ENCODE peak calls at places on chromosomes 13 and 19, in eight cellular contexts. S, I, J, O, H, P, F and X are unnamed samples.

GRCh38 chr13:42409061-42409460 is 137.1 kb downstream of the AKAP11 start:
- DNase-seq in H (peak; percentile 29), O (no peak), P (no peak), J (no peak), S (no peak), I (no peak), F (no peak), X (no peak)

GRCh38 chr19:10517760-10518443 is 655 bp upstream of the S1PR5 start:
- DNase-seq in J (no peak), S (no peak), I (no peak), O (peak; percentile 45), P (no peak), H (peak; percentile 77), F (peak; percentile 27), X (peak; percentile 19)

GRCh38 chr13:61664821-61665705 is 249.4 kb upstream of the PCDH20 start:
- DNase-seq in F (peak; percentile 0), O (no peak), P (no peak), J (no peak), I (no peak), S (no peak), H (no peak), X (peak; percentile 15)

GRCh38 chr19:45306522-45307027 is 16.1 kb downstream of the CKM start:
- DNase-seq in H (peak; percentile 81), S (no peak), P (no peak), F (no peak), I (no peak), J (no peak), O (no peak), X (no peak)

GRCh38 chr19:17757125-17757524 is 5.8 kb downstream of the FCHO1 start:
- DNase-seq in J (no peak), F (peak; percentile 73), I (peak; percentile 75), O (peak; percentile 81), H (no peak), S (peak; percentile 44), P (no peak), X (peak; percentile 73)

GRCh38 chr13:98447881-98448641 is 128.8 kb downstream of the STK24 start:
- DNase-seq in H (peak; percentile 76), S (peak; percentile 31), I (no peak), O (peak; percentile 71), P (no peak), J (no peak), F (peak; percentile 12), X (no peak)

GRCh38 chr19:7681336-7682174 is 922 bp downstream of the TRAPPC5 start:
- DNase-seq in F (peak; percentile 84), I (peak; percentile 80), O (peak; percentile 87), J (peak; percentile 90), S (peak; percentile 76), P (no peak), H (peak; percentile 88), X (peak; percentile 75)

GRCh38 chr19:40229484-40229883 is 3.0 kb upstream of the CCNP start:
- DNase-seq in S (peak; percentile 68), F (no peak), I (no peak), P (peak; percentile 19), J (no peak), H (no peak), O (no peak), X (peak; percentile 10)

GRCh38 chr13:18235756-18236527 is 945.7 kb downstream of the TUBA3C start:
- DNase-seq in O (no peak), J (no peak), H (no peak), P (no peak), F (no peak), I (no peak), S (no peak), X (no peak)

GRCh38 chr13:40102360-40102727 is 446.9 kb downstream of the COG6 start:
- DNase-seq in I (no peak), O (no peak), J (no peak), F (no peak), H (no peak), S (no peak), P (no peak), X (no peak)

GRCh38 chr19:6020972-6021805 is 43.2 kb upstream of the RANBP3 start:
- DNase-seq in S (no peak), I (no peak), J (no peak), O (no peak), P (no peak), F (no peak), H (no peak), X (no peak)

GRCh38 chr13:41837668-41838067 is 123.2 kb downstream of the VWA8 start:
- DNase-seq in J (no peak), S (no peak), I (no peak), H (no peak), P (no peak), O (no peak), F (no peak), X (peak; percentile 30)